ENCODE peak calls at places on chromosome 6, in seven cellular contexts. One of them, this sample, is unnamed.

GRCh38 chr6:155417454-155417853 is 38.2 kb downstream of the NOX3 start:
- DNase-seq in CD8-positive, alpha-beta memory T cell: no peak
- DNase-seq in GM23338: no peak
- DNase-seq in CD8-positive, alpha-beta T cell: no peak
- DNase-seq in cardiac muscle cell: no peak
- DNase-seq in CD4-positive, alpha-beta memory T cell: no peak
- DNase-seq in neuronal stem cell: no peak
- DNase-seq in this sample: no peak

GRCh38 chr6:25902071-25902470 is 28.0 kb upstream of the SLC17A3 start:
- DNase-seq in CD8-positive, alpha-beta memory T cell: no peak
- DNase-seq in GM23338: no peak
- DNase-seq in CD8-positive, alpha-beta T cell: no peak
- DNase-seq in cardiac muscle cell: no peak
- DNase-seq in CD4-positive, alpha-beta memory T cell: no peak
- DNase-seq in neuronal stem cell: no peak
- DNase-seq in this sample: no peak

GRCh38 chr6:83853178-83853967 is at the start of gene RIPPLY2:
- DNase-seq in CD8-positive, alpha-beta memory T cell: no peak
- DNase-seq in GM23338: peak; percentile 81
- DNase-seq in CD8-positive, alpha-beta T cell: peak; percentile 17
- DNase-seq in cardiac muscle cell: peak; percentile 63
- DNase-seq in CD4-positive, alpha-beta memory T cell: no peak
- DNase-seq in neuronal stem cell: peak; percentile 45
- DNase-seq in this sample: peak; percentile 12

GRCh38 chr6:42402184-42402583 is 49.5 kb downstream of the TRERF1 start:
- DNase-seq in CD8-positive, alpha-beta memory T cell: peak; percentile 35
- DNase-seq in GM23338: no peak
- DNase-seq in CD8-positive, alpha-beta T cell: peak; percentile 43
- DNase-seq in cardiac muscle cell: peak; percentile 32
- DNase-seq in CD4-positive, alpha-beta memory T cell: no peak
- DNase-seq in neuronal stem cell: no peak
- DNase-seq in this sample: peak; percentile 29

GRCh38 chr6:27280064-27280539 is 32.0 kb downstream of the POM121L2 start:
- DNase-seq in CD8-positive, alpha-beta memory T cell: no peak
- DNase-seq in GM23338: peak; percentile 82
- DNase-seq in CD8-positive, alpha-beta T cell: no peak
- DNase-seq in cardiac muscle cell: peak; percentile 49
- DNase-seq in CD4-positive, alpha-beta memory T cell: no peak
- DNase-seq in neuronal stem cell: no peak
- DNase-seq in this sample: no peak

GRCh38 chr6:120378582-120379220 is 955.6 kb downstream of the TBC1D32 start:
- DNase-seq in CD8-positive, alpha-beta memory T cell: no peak
- DNase-seq in GM23338: peak; percentile 80
- DNase-seq in CD8-positive, alpha-beta T cell: no peak
- DNase-seq in cardiac muscle cell: peak; percentile 64
- DNase-seq in CD4-positive, alpha-beta memory T cell: no peak
- DNase-seq in neuronal stem cell: no peak
- DNase-seq in this sample: no peak

GRCh38 chr6:31068738-31069340 is 43.5 kb downstream of the C6orf15 start:
- DNase-seq in CD8-positive, alpha-beta memory T cell: peak; percentile 57
- DNase-seq in GM23338: peak; percentile 89
- DNase-seq in CD8-positive, alpha-beta T cell: peak; percentile 51
- DNase-seq in cardiac muscle cell: peak; percentile 85
- DNase-seq in CD4-positive, alpha-beta memory T cell: peak; percentile 66
- DNase-seq in neuronal stem cell: peak; percentile 81
- DNase-seq in this sample: peak; percentile 60

GRCh38 chr6:12595161-12595792 is 121.3 kb upstream of the PHACTR1 start:
- DNase-seq in CD8-positive, alpha-beta memory T cell: no peak
- DNase-seq in GM23338: no peak
- DNase-seq in CD8-positive, alpha-beta T cell: no peak
- DNase-seq in cardiac muscle cell: peak; percentile 88
- DNase-seq in CD4-positive, alpha-beta memory T cell: no peak
- DNase-seq in neuronal stem cell: no peak
- DNase-seq in this sample: no peak

GRCh38 chr6:105594821-105595220 is 191.9 kb upstream of the PREP start:
- DNase-seq in CD8-positive, alpha-beta memory T cell: no peak
- DNase-seq in GM23338: no peak
- DNase-seq in CD8-positive, alpha-beta T cell: no peak
- DNase-seq in cardiac muscle cell: no peak
- DNase-seq in CD4-positive, alpha-beta memory T cell: no peak
- DNase-seq in neuronal stem cell: no peak
- DNase-seq in this sample: no peak
- H3K27ac ChIP-seq in CD8-positive, alpha-beta memory T cell: no peak overlapping the region
- H3K27ac ChIP-seq in GM23338: no peak overlapping the region
- H3K27ac ChIP-seq in CD8-positive, alpha-beta T cell: no peak overlapping the region
- H3K27ac ChIP-seq in cardiac muscle cell: no peak overlapping the region
- H3K27ac ChIP-seq in CD4-positive, alpha-beta memory T cell: no peak overlapping the region
- H3K27ac ChIP-seq in neuronal stem cell: no peak overlapping the region
- H3K27ac ChIP-seq in this sample: no peak overlapping the region

GRCh38 chr6:34318492-34319470 is 70.0 kb upstream of the SMIM29 start:
- DNase-seq in CD8-positive, alpha-beta memory T cell: no peak
- DNase-seq in GM23338: no peak
- DNase-seq in CD8-positive, alpha-beta T cell: no peak
- DNase-seq in cardiac muscle cell: peak; percentile 31
- DNase-seq in CD4-positive, alpha-beta memory T cell: no peak
- DNase-seq in neuronal stem cell: no peak
- DNase-seq in this sample: no peak
- H3K4me1 ChIP-seq in CD8-positive, alpha-beta memory T cell: peaks cover 22% of the 10 kb centered on the region
- H3K4me1 ChIP-seq in GM23338: peaks cover 27% of the 10 kb centered on the region
- H3K4me1 ChIP-seq in CD8-positive, alpha-beta T cell: peaks cover 10% of the 10 kb centered on the region
- H3K4me1 ChIP-seq in cardiac muscle cell: no peaks in the 10 kb centered on the region
- H3K4me1 ChIP-seq in CD4-positive, alpha-beta memory T cell: peaks cover 35% of the 10 kb centered on the region
- H3K4me1 ChIP-seq in neuronal stem cell: no peaks in the 10 kb centered on the region
- H3K4me1 ChIP-seq in this sample: peaks cover 16% of the 10 kb centered on the region

GRCh38 chr6:112190164-112190563 is 64.2 kb downstream of the LAMA4 start:
- DNase-seq in CD8-positive, alpha-beta memory T cell: no peak
- DNase-seq in GM23338: no peak
- DNase-seq in CD8-positive, alpha-beta T cell: no peak
- DNase-seq in cardiac muscle cell: no peak
- DNase-seq in CD4-positive, alpha-beta memory T cell: no peak
- DNase-seq in neuronal stem cell: no peak
- DNase-seq in this sample: no peak
- H3K27ac ChIP-seq in CD8-positive, alpha-beta memory T cell: no peak overlapping the region
- H3K27ac ChIP-seq in GM23338: no peak overlapping the region
- H3K27ac ChIP-seq in CD8-positive, alpha-beta T cell: no peak overlapping the region
- H3K27ac ChIP-seq in cardiac muscle cell: no peak overlapping the region
- H3K27ac ChIP-seq in CD4-positive, alpha-beta memory T cell: no peak overlapping the region
- H3K27ac ChIP-seq in neuronal stem cell: no peak overlapping the region
- H3K27ac ChIP-seq in this sample: no peak overlapping the region

GRCh38 chr6:116036885-116037284 is 23.8 kb downstream of the FRK start:
- DNase-seq in CD8-positive, alpha-beta memory T cell: no peak
- DNase-seq in GM23338: no peak
- DNase-seq in CD8-positive, alpha-beta T cell: no peak
- DNase-seq in cardiac muscle cell: no peak
- DNase-seq in CD4-positive, alpha-beta memory T cell: no peak
- DNase-seq in neuronal stem cell: no peak
- DNase-seq in this sample: no peak

GRCh38 chr6:116036075-116036773 is 24.5 kb downstream of the FRK start:
- DNase-seq in CD8-positive, alpha-beta memory T cell: no peak
- DNase-seq in GM23338: no peak
- DNase-seq in CD8-positive, alpha-beta T cell: no peak
- DNase-seq in cardiac muscle cell: no peak
- DNase-seq in CD4-positive, alpha-beta memory T cell: no peak
- DNase-seq in neuronal stem cell: no peak
- DNase-seq in this sample: no peak

GRCh38 chr6:116033687-116034303 is 26.9 kb downstream of the FRK start:
- DNase-seq in CD8-positive, alpha-beta memory T cell: no peak
- DNase-seq in GM23338: no peak
- DNase-seq in CD8-positive, alpha-beta T cell: no peak
- DNase-seq in cardiac muscle cell: no peak
- DNase-seq in CD4-positive, alpha-beta memory T cell: no peak
- DNase-seq in neuronal stem cell: no peak
- DNase-seq in this sample: no peak

GRCh38 chr6:116035616-116036015 is 25.1 kb downstream of the FRK start:
- DNase-seq in CD8-positive, alpha-beta memory T cell: no peak
- DNase-seq in GM23338: no peak
- DNase-seq in CD8-positive, alpha-beta T cell: no peak
- DNase-seq in cardiac muscle cell: no peak
- DNase-seq in CD4-positive, alpha-beta memory T cell: no peak
- DNase-seq in neuronal stem cell: no peak
- DNase-seq in this sample: no peak

GRCh38 chr6:116034327-116034726 is 26.4 kb downstream of the FRK start:
- DNase-seq in CD8-positive, alpha-beta memory T cell: no peak
- DNase-seq in GM23338: no peak
- DNase-seq in CD8-positive, alpha-beta T cell: no peak
- DNase-seq in cardiac muscle cell: peak; percentile 80
- DNase-seq in CD4-positive, alpha-beta memory T cell: no peak
- DNase-seq in neuronal stem cell: no peak
- DNase-seq in this sample: no peak
- H3K4me1 ChIP-seq in CD8-positive, alpha-beta memory T cell: no peaks in the 10 kb centered on the region
- H3K4me1 ChIP-seq in GM23338: peaks cover 6% of the 10 kb centered on the region
- H3K4me1 ChIP-seq in CD8-positive, alpha-beta T cell: no peaks in the 10 kb centered on the region
- H3K4me1 ChIP-seq in cardiac muscle cell: peaks cover 8% of the 10 kb centered on the region
- H3K4me1 ChIP-seq in CD4-positive, alpha-beta memory T cell: no peaks in the 10 kb centered on the region
- H3K4me1 ChIP-seq in neuronal stem cell: no peaks in the 10 kb centered on the region
- H3K4me1 ChIP-seq in this sample: no peaks in the 10 kb centered on the region

GRCh38 chr6:69771158-69771906 is 25.5 kb downstream of the LMBRD1 start:
- DNase-seq in CD8-positive, alpha-beta memory T cell: no peak
- DNase-seq in GM23338: no peak
- DNase-seq in CD8-positive, alpha-beta T cell: no peak
- DNase-seq in cardiac muscle cell: peak; percentile 33
- DNase-seq in CD4-positive, alpha-beta memory T cell: no peak
- DNase-seq in neuronal stem cell: no peak
- DNase-seq in this sample: no peak

GRCh38 chr6:69775450-69775849 is 21.4 kb downstream of the LMBRD1 start:
- DNase-seq in CD8-positive, alpha-beta memory T cell: no peak
- DNase-seq in GM23338: no peak
- DNase-seq in CD8-positive, alpha-beta T cell: no peak
- DNase-seq in cardiac muscle cell: no peak
- DNase-seq in CD4-positive, alpha-beta memory T cell: no peak
- DNase-seq in neuronal stem cell: no peak
- DNase-seq in this sample: no peak

GRCh38 chr6:69780585-69781178 is 16.1 kb downstream of the LMBRD1 start:
- DNase-seq in CD8-positive, alpha-beta memory T cell: no peak
- DNase-seq in GM23338: no peak
- DNase-seq in CD8-positive, alpha-beta T cell: no peak
- DNase-seq in cardiac muscle cell: no peak
- DNase-seq in CD4-positive, alpha-beta memory T cell: no peak
- DNase-seq in neuronal stem cell: no peak
- DNase-seq in this sample: no peak

GRCh38 chr6:69774740-69775350 is 22.0 kb downstream of the LMBRD1 start:
- DNase-seq in CD8-positive, alpha-beta memory T cell: no peak
- DNase-seq in GM23338: no peak
- DNase-seq in CD8-positive, alpha-beta T cell: no peak
- DNase-seq in cardiac muscle cell: no peak
- DNase-seq in CD4-positive, alpha-beta memory T cell: no peak
- DNase-seq in neuronal stem cell: no peak
- DNase-seq in this sample: no peak

DNA sequence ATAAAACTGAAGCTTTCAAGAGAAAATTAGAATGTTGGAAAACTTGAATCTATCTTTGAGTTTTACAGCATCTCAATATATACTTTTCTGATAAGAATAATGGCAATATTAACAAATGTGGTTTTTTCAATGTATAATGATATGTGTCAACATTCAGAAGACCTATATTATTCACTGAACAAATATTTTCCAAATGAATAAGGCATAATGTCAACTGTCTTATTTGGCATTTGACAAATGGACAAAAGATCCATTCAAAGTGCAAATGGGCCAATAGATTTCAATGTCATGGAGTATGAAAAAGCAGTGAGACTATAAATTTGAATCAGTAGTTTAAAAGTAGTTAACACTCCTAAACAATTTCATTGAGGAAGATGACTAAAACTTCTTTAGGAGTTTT is 20.9 kb downstream of the LMBRD1 start:
- DNase-seq in CD8-positive, alpha-beta memory T cell: no peak
- DNase-seq in GM23338: no peak
- DNase-seq in CD8-positive, alpha-beta T cell: no peak
- DNase-seq in cardiac muscle cell: no peak
- DNase-seq in CD4-positive, alpha-beta memory T cell: no peak
- DNase-seq in neuronal stem cell: no peak
- DNase-seq in this sample: no peak
- H3K27ac ChIP-seq in CD8-positive, alpha-beta memory T cell: no peak overlapping the region
- H3K27ac ChIP-seq in GM23338: no peak overlapping the region
- H3K27ac ChIP-seq in CD8-positive, alpha-beta T cell: no peak overlapping the region
- H3K27ac ChIP-seq in cardiac muscle cell: no peak overlapping the region
- H3K27ac ChIP-seq in CD4-positive, alpha-beta memory T cell: no peak overlapping the region
- H3K27ac ChIP-seq in neuronal stem cell: no peak overlapping the region
- H3K27ac ChIP-seq in this sample: no peak overlapping the region

DNA sequence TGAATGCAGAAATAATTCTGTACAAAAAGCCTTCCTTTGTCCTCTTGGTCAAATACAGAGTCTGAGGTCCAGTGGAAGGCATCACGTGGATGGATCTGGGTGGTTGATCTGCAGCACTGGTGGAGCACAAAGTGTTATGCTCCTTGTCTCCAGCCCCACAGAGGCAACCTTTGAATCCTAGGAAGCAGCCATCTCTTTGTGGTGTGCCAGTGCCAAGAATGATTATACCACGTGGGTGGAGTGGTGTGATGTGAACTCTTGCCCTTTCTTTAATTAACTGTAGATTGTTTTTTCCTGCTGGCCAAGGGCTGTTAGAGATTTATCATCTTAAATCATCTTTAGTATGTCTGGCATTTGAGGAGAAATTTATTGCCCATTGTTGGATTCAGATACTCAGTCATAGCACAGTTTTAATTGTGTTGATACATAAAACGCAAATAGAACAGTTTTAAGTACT is 31.1 kb downstream of the NCOA7 start:
- DNase-seq in CD8-positive, alpha-beta memory T cell: no peak
- DNase-seq in GM23338: no peak
- DNase-seq in CD8-positive, alpha-beta T cell: no peak
- DNase-seq in cardiac muscle cell: no peak
- DNase-seq in CD4-positive, alpha-beta memory T cell: no peak
- DNase-seq in neuronal stem cell: no peak
- DNase-seq in this sample: no peak
- H3K4me1 ChIP-seq in CD8-positive, alpha-beta memory T cell: no peaks in the 10 kb centered on the region
- H3K4me1 ChIP-seq in GM23338: peaks cover 4% of the 10 kb centered on the region
- H3K4me1 ChIP-seq in CD8-positive, alpha-beta T cell: no peaks in the 10 kb centered on the region
- H3K4me1 ChIP-seq in cardiac muscle cell: no peaks in the 10 kb centered on the region
- H3K4me1 ChIP-seq in CD4-positive, alpha-beta memory T cell: peaks cover 39% of the 10 kb centered on the region
- H3K4me1 ChIP-seq in neuronal stem cell: peaks cover 2% of the 10 kb centered on the region
- H3K4me1 ChIP-seq in this sample: no peaks in the 10 kb centered on the region

This sample was measured in CD4-positive, CD25-positive, alpha-beta regulatory T cell.